ENCODE peak calls at places on chromosome 21, in ten cellular contexts. Y is stimulated activated CD8-positive, alpha-beta memory T cell treated with anti-CD3 and anti-CD28 coated beads, Interleukin-15, amount 100 ng/mL, for 24 hours; U is T-helper 9 cell; M is SK-N-MC; S is posterior cingulate gyrus; A is left ventricle myocardium inferior; E is neural crest cell; O is GM13976; L is AG09319; T is T-helper 2 cell. Q is an unnamed sample.

GRCh38 chr21:33383056-33383888 is 19.9 kb upstream of the IFNGR2 start:
- DNase-seq in U (peak), E (no peak), A (peak), Y (peak), S (no peak), L (no peak), O (peak), T (peak), M (no peak), Q (peak)

GRCh38 chr21:44858791-44859190 is 14.7 kb downstream of the PTTG1IP start:
- DNase-seq in E (no peak), O (no peak), L (no peak), T (no peak), S (no peak), U (no peak), A (no peak), M (no peak), Y (no peak), Q (no peak)

GRCh38 chr21:23438081-23438480 is 2169.2 kb downstream of the MRPL39 start:
- DNase-seq in U (no peak), O (no peak), Y (no peak), M (peak), A (no peak), S (no peak), E (no peak), L (no peak), T (no peak), Q (no peak)

GRCh38 chr21:41148798-41149197 is 19.2 kb upstream of the BACE2 start:
- DNase-seq in A (no peak), L (no peak), U (no peak), E (no peak), Y (no peak), O (no peak), M (no peak), S (no peak), T (no peak), Q (no peak)

GRCh38 chr21:38165466-38166213 is 91.2 kb upstream of the KCNJ15 start:
- DNase-seq in U (no peak), M (no peak), Y (no peak), L (no peak), A (no peak), S (no peak), O (no peak), T (no peak), E (no peak), Q (no peak)

GRCh38 chr21:44677881-44678280 is 4.1 kb downstream of the KRTAP12-1 start:
- DNase-seq in S (no peak), U (no peak), E (no peak), L (no peak), M (no peak), T (no peak), A (no peak), O (no peak), Y (no peak), Q (no peak)

GRCh38 chr21:40680311-40680710 is 166.6 kb downstream of the DSCAM start:
- DNase-seq in U (no peak), A (no peak), Y (no peak), E (no peak), L (no peak), M (no peak), T (no peak), O (no peak), S (no peak), Q (no peak)

GRCh38 chr21:41866274-41866809 is 12.8 kb downstream of the PRDM15 start:
- DNase-seq in L (no peak), T (no peak), O (no peak), U (no peak), S (no peak), E (no peak), A (no peak), M (no peak), Y (no peak), Q (no peak)

GRCh38 chr21:31221051-31221450 is 123.0 kb downstream of the TIAM1 start:
- DNase-seq in S (no peak), E (no peak), Y (no peak), L (no peak), A (no peak), M (no peak), O (no peak), T (no peak), U (no peak), Q (no peak)

GRCh38 chr21:44337428-44337827 is 1.8 kb downstream of the CFAP410 start:
- DNase-seq in E (no peak), A (no peak), Y (no peak), T (no peak), S (no peak), U (no peak), O (no peak), M (no peak), L (no peak), Q (no peak)

GRCh38 chr21:35603471-35603870 is 456.9 kb downstream of the SETD4 start:
- DNase-seq in O (no peak), T (no peak), Y (no peak), E (no peak), U (no peak), A (no peak), L (no peak), S (no peak), M (no peak), Q (no peak)

GRCh38 chr21:40355076-40355475 is 487.8 kb downstream of the PCP4 start:
- DNase-seq in T (no peak), M (no peak), S (no peak), L (no peak), E (no peak), O (no peak), A (no peak), U (no peak), Y (no peak), Q (no peak)

GRCh38 chr21:43362306-43362927 is 64.5 kb downstream of the SIK1 start:
- DNase-seq in S (peak), A (peak), Y (peak), O (peak), M (peak), U (peak), L (no peak), T (peak), E (peak), Q (no peak)

GRCh38 chr21:32962286-32962685 is 63.4 kb upstream of the OLIG2 start:
- DNase-seq in Y (no peak), A (no peak), S (no peak), E (no peak), U (no peak), M (no peak), L (no peak), O (no peak), T (no peak), Q (no peak)

GRCh38 chr21:46059195-46059594 is 38.7 kb upstream of the COL6A2 start:
- DNase-seq in M (no peak), S (no peak), U (no peak), E (no peak), O (no peak), A (no peak), L (no peak), Y (no peak), T (no peak), Q (no peak)

GRCh38 chr21:22791986-22792560 is 1793.9 kb downstream of the NCAM2 start:
- DNase-seq in S (no peak), M (peak), Y (no peak), A (no peak), T (peak), U (no peak), L (peak), O (peak), E (peak), Q (no peak)

GRCh38 chr21:26637346-26637745 is 64.3 kb upstream of the CYYR1 start:
- DNase-seq in S (no peak), O (no peak), A (no peak), Y (no peak), U (no peak), M (no peak), L (no peak), T (no peak), E (no peak), Q (no peak)

GRCh38 chr21:42607525-42608102 is 45.8 kb upstream of the PDE9A start:
- DNase-seq in Y (no peak), S (no peak), E (no peak), A (no peak), M (no peak), O (no peak), T (no peak), L (no peak), U (no peak), Q (no peak)

GRCh38 chr21:38936237-38936636 is 130.5 kb downstream of the ETS2 start:
- DNase-seq in U (no peak), L (no peak), M (no peak), Y (no peak), T (no peak), O (no peak), S (no peak), A (no peak), E (no peak), Q (no peak)

GRCh38 chr21:41428847-41429246 is 2.8 kb downstream of the MX1 start:
- DNase-seq in T (no peak), M (no peak), E (no peak), S (no peak), L (no peak), Y (no peak), O (no peak), A (no peak), U (no peak), Q (no peak)

GRCh38 chr21:37367758-37368535 is 1.4 kb downstream of the DYRK1A start:
- DNase-seq in L (no peak), M (no peak), E (peak), O (peak), S (peak), A (peak), U (peak), Y (no peak), T (peak), Q (peak)

GRCh38 chr21:46604975-46605758 is at the start of gene S100B:
- DNase-seq in T (peak), Y (no peak), O (peak), S (peak), E (peak), M (peak), U (no peak), A (no peak), L (no peak), Q (no peak)

Q was measured in NK-92 treated with Interleukin-12 subunit alpha and Interleukin-12 subunit beta, amount 100 ng/mL, for 24 hours.